ENCODE peak calls at places on chromosome 3, in nine cellular contexts. N, H, S, M, R, F, C, K and J are unnamed samples.

GRCh38 chr3:35338186-35338585 is 301.1 kb upstream of the ARPP21 start:
- DNase-seq in H (no peak), S (no peak), C (no peak), K (no peak), F (no peak), M (no peak), R (no peak), N (no peak), J (no peak)

GRCh38 chr3:122003112-122003511 is 18.9 kb downstream of the ILDR1 start:
- DNase-seq in N (no peak), S (no peak), M (no peak), K (no peak), R (no peak), F (no peak), H (no peak), C (no peak), J (no peak)

GRCh38 chr3:51340989-51341636 is 44.0 kb upstream of the MANF start:
- DNase-seq in H (no peak), R (no peak), C (no peak), K (no peak), S (no peak), F (no peak), M (no peak), N (no peak), J (peak)

GRCh38 chr3:170421147-170421641 is 2.5 kb downstream of the CLDN11 start:
- DNase-seq in F (no peak), H (no peak), M (no peak), S (peak), R (peak), N (peak), C (no peak), K (no peak), J (no peak)

GRCh38 chr3:86867990-86868389 is 123.0 kb downstream of the VGLL3 start:
- DNase-seq in N (no peak), K (no peak), H (no peak), M (no peak), S (no peak), C (no peak), F (no peak), R (no peak), J (no peak)

GRCh38 chr3:5304789-5305680 is 117.5 kb downstream of the EDEM1 start:
- DNase-seq in K (peak), C (peak), S (peak), F (peak), R (no peak), N (peak), M (peak), H (no peak), J (peak)

GRCh38 chr3:120276767-120277166 is 8.3 kb downstream of the GPR156 start:
- DNase-seq in N (peak), R (no peak), F (no peak), K (no peak), M (no peak), H (no peak), C (no peak), S (no peak), J (no peak)

GRCh38 chr3:191961036-191961435 is 500.1 kb downstream of the PYDC2 start:
- DNase-seq in N (no peak), H (no peak), F (no peak), R (no peak), K (no peak), M (no peak), S (no peak), C (no peak), J (no peak)

GRCh38 chr3:42652251-42652610 is 1.3 kb upstream of the ZBTB47 start:
- DNase-seq in C (no peak), R (peak), H (no peak), K (no peak), F (no peak), M (no peak), S (no peak), N (peak), J (no peak)

GRCh38 chr3:4843619-4844018 is 135.6 kb upstream of the BHLHE40 start:
- DNase-seq in C (no peak), N (no peak), S (no peak), K (no peak), H (no peak), R (no peak), F (no peak), M (no peak), J (no peak)

GRCh38 chr3:30681276-30682211 is 75.1 kb downstream of the TGFBR2 start:
- DNase-seq in N (peak), F (no peak), H (no peak), K (no peak), R (peak), C (no peak), M (no peak), S (no peak), J (peak)

GRCh38 chr3:72004749-72005292 is 219.9 kb upstream of the PROK2 start:
- DNase-seq in F (no peak), M (no peak), C (no peak), H (no peak), N (peak), S (no peak), R (no peak), K (no peak), J (no peak)

GRCh38 chr3:139937674-139938279 is 2.8 kb downstream of the CLSTN2 start:
- DNase-seq in M (peak), F (peak), K (peak), R (peak), H (peak), C (peak), S (peak), N (no peak), J (peak)

GRCh38 chr3:193790086-193790990 is 197.3 kb downstream of the OPA1 start:
- DNase-seq in M (no peak), H (no peak), C (no peak), K (no peak), R (no peak), N (no peak), S (no peak), F (no peak), J (no peak)

GRCh38 chr3:55294557-55294956 is 192.5 kb downstream of the WNT5A start:
- DNase-seq in R (no peak), F (no peak), N (no peak), C (no peak), K (no peak), H (no peak), M (no peak), S (no peak), J (no peak)

GRCh38 chr3:77815467-77815866 is 775.6 kb downstream of the ROBO2 start:
- DNase-seq in C (no peak), S (no peak), F (no peak), H (no peak), K (peak), R (no peak), M (no peak), N (no peak), J (no peak)

GRCh38 chr3:33911525-33912322 is 113.3 kb downstream of the PDCD6IP start:
- DNase-seq in C (no peak), N (peak), H (no peak), R (no peak), F (no peak), M (no peak), K (no peak), S (no peak), J (no peak)

GRCh38 chr3:108462899-108463298 is 47.5 kb downstream of the MYH15 start:
- DNase-seq in R (no peak), K (no peak), S (no peak), H (no peak), N (peak), C (no peak), F (no peak), M (no peak), J (no peak)

GRCh38 chr3:40109641-40110490 is 199.6 kb upstream of the EIF1B start:
- DNase-seq in F (no peak), K (no peak), H (no peak), S (no peak), C (no peak), M (no peak), R (peak), N (no peak), J (no peak)

GRCh38 chr3:146464005-146464595 is 5.3 kb downstream of the PLSCR2 start:
- DNase-seq in S (no peak), R (no peak), K (no peak), F (no peak), C (no peak), H (no peak), N (peak), M (no peak), J (no peak)

GRCh38 chr3:77081240-77081661 is 41.4 kb downstream of the ROBO2 start:
- DNase-seq in H (peak), R (peak), K (peak), M (no peak), C (no peak), N (peak), S (no peak), F (peak), J (no peak)

GRCh38 chr3:12479919-12480425 is 4.3 kb upstream of the TSEN2 start:
- DNase-seq in S (peak), H (peak), N (peak), F (peak), C (peak), M (peak), K (peak), R (no peak), J (no peak)

GRCh38 chr3:46500631-46501377 is 3.0 kb downstream of the RTP3 start:
- DNase-seq in R (no peak), H (no peak), M (no peak), K (no peak), C (no peak), N (peak), F (no peak), S (no peak), J (no peak)

GRCh38 chr3:13881536-13882410 is 1.9 kb upstream of the WNT7A start:
- DNase-seq in C (no peak), R (no peak), S (no peak), M (no peak), H (no peak), N (no peak), K (no peak), F (no peak), J (no peak)

GRCh38 chr3:13607821-13608620 is 59.1 kb downstream of the FBLN2 start:
- DNase-seq in H (no peak), K (no peak), N (no peak), C (no peak), S (no peak), R (no peak), F (no peak), M (no peak), J (no peak)

GRCh38 chr3:127722104-127722784 is 49.5 kb downstream of the ABTB1 start:
- DNase-seq in S (no peak), C (no peak), M (no peak), K (no peak), N (no peak), F (no peak), H (no peak), R (no peak), J (no peak)

GRCh38 chr3:160381470-160381869 is 17.6 kb downstream of the IFT80 start:
- DNase-seq in C (no peak), F (no peak), R (no peak), K (no peak), H (no peak), N (peak), S (no peak), M (no peak), J (no peak)

GRCh38 chr3:121819236-121819635 is 15.6 kb downstream of the IQCB1 start:
- DNase-seq in N (no peak), R (no peak), M (no peak), C (no peak), F (no peak), H (no peak), K (no peak), S (no peak), J (no peak)

GRCh38 chr3:151879037-151879436 is 5.6 kb downstream of the SUCNR1 start:
- DNase-seq in N (no peak), S (no peak), F (no peak), K (no peak), M (no peak), H (no peak), C (no peak), R (no peak), J (no peak)

GRCh38 chr3:124410471-124410870 is 319.8 kb upstream of the UMPS start:
- DNase-seq in N (no peak), H (no peak), K (no peak), M (no peak), C (no peak), F (no peak), R (no peak), S (no peak), J (no peak)

GRCh38 chr3:36893137-36893557 is 51.7 kb downstream of the TRANK1 start:
- DNase-seq in R (no peak), C (no peak), M (no peak), H (no peak), F (no peak), N (peak), S (peak), K (no peak), J (peak)

GRCh38 chr3:123765475-123766166 is 118.5 kb downstream of the MYLK start:
- DNase-seq in R (no peak), N (no peak), M (no peak), F (no peak), S (no peak), C (no peak), K (no peak), H (no peak), J (no peak)